ENCODE peak calls at places on chromosomes 13 and 19, in six cellular contexts. L is tibial artery, S is adrenal gland, U is uterus, B is stomach, C is breast epithelium. M is an unnamed sample. For H3K4me1, the result is how much of the 10 kb centered on the place peaks cover.

GRCh38 chr13:51803422-51804294 is at the start of gene DHRS12:
- DNase-seq in S (peak), U (peak), C (peak), L (peak), B (peak), M (peak)

GRCh38 chr19:3479819-3480215 is 508 bp downstream of the SMIM24 start:
- DNase-seq in B (peak), S (no peak), L (no peak), C (no peak), U (no peak), M (no peak)

GRCh38 chr19:15628236-15629002 is 12.3 kb upstream of the CYP4F3 start:
- DNase-seq in S (no peak), L (no peak), C (no peak), B (no peak), U (no peak), M (no peak)

GRCh38 chr19:17296278-17296677 is 6.9 kb downstream of the ABHD8 start:
- DNase-seq in B (no peak), S (no peak), C (no peak), L (no peak), U (no peak), M (no peak)

GRCh38 chr19:3668331-3669133 is 31.7 kb downstream of the PIP5K1C start:
- DNase-seq in L (no peak), C (peak), U (peak), S (no peak), B (no peak), M (no peak)

GRCh38 chr13:110541526-110541920 is 20.0 kb downstream of the RAB20 start:
- DNase-seq in B (peak), U (no peak), S (no peak), C (no peak), L (no peak), M (no peak)

GRCh38 chr19:29507081-29507860 is 18.5 kb upstream of the VSTM2B start:
- DNase-seq in B (no peak), U (no peak), S (no peak), L (no peak), C (no peak), M (no peak)

GRCh38 chr13:97231832-97232201 is 9.7 kb downstream of the MBNL2 start:
- DNase-seq in U (no peak), C (no peak), S (no peak), B (no peak), L (no peak), M (no peak)

GRCh38 chr13:47080616-47081015 is 183.8 kb upstream of the HTR2A start:
- DNase-seq in C (no peak), U (no peak), L (no peak), B (no peak), S (no peak), M (no peak)

GRCh38 chr19:5314907-5315298 is 25.7 kb downstream of the PTPRS start:
- DNase-seq in B (no peak), U (no peak), C (no peak), L (no peak), S (no peak), M (no peak)

GRCh38 chr19:46950526-46951235 is 69.0 kb upstream of the NPAS1 start:
- DNase-seq in S (no peak), C (no peak), L (no peak), B (no peak), U (no peak), M (no peak)

GRCh38 chr13:94544922-94545321 is 51.0 kb downstream of the TGDS start:
- DNase-seq in U (no peak), B (no peak), S (no peak), C (no peak), L (no peak), M (no peak)

GRCh38 chr19:27974082-27974513 is 1238.9 kb downstream of the UQCRFS1 start:
- DNase-seq in L (no peak), S (peak), B (peak), U (no peak), C (no peak), M (no peak)

GRCh38 chr19:20182232-20182785 is 15.3 kb downstream of the ZNF486 start:
- DNase-seq in S (no peak), C (no peak), U (no peak), B (no peak), L (no peak), M (no peak)

GRCh38 chr19:20359933-20360720 is 193.1 kb downstream of the ZNF486 start:
- DNase-seq in U (no peak), C (no peak), L (no peak), B (no peak), S (no peak), M (no peak)

GRCh38 chr19:13959962-13960862 is 7.9 kb downstream of the DCAF15 start:
- DNase-seq in S (no peak), B (no peak), C (no peak), U (no peak), L (no peak), M (no peak)

GRCh38 chr13:51906581-51906980 is 44.8 kb downstream of the CCDC70 start:
- DNase-seq in L (no peak), B (peak), C (no peak), S (peak), U (no peak), M (no peak)

GRCh38 chr19:9054768-9055167 is 32.1 kb upstream of the OR1M1 start:
- DNase-seq in S (no peak), C (peak), L (no peak), U (no peak), B (no peak), M (no peak)

GRCh38 chr19:17966497-17967257 is at the start of gene KCNN1:
- DNase-seq in U (no peak), C (no peak), L (no peak), S (no peak), B (no peak), M (no peak)

GRCh38 chr19:29302002-29302928 is 89.3 kb upstream of the UQCRFS1 start:
- DNase-seq in U (no peak), S (no peak), C (no peak), B (no peak), L (no peak), M (no peak)

GRCh38 chr13:30308548-30308947 is 1.2 kb upstream of the KATNAL1 start:
- DNase-seq in C (no peak), S (no peak), U (no peak), B (no peak), L (no peak), M (no peak)

GRCh38 chr19:51156710-51157109 is 14.6 kb downstream of the SIGLEC7 start:
- DNase-seq in C (no peak), L (no peak), B (no peak), U (no peak), S (no peak), M (no peak)

GRCh38 chr13:21478881-21479808 is 20.0 kb upstream of the ZDHHC20 start:
- DNase-seq in L (no peak), C (no peak), B (no peak), S (peak), U (peak), M (no peak)

GRCh38 chr13:53015044-53015443 is 13.6 kb upstream of the OLFM4 start:
- DNase-seq in L (no peak), U (no peak), C (no peak), B (peak), S (no peak), M (no peak)
- H3K4me1 ChIP-seq in L (under half), U (under half), C (under half), B (under half), S (under half), M (under half)

GRCh38 chr13:27172495-27172842 is 858 bp upstream of the USP12 start:
- DNase-seq in B (no peak), S (no peak), L (no peak), C (no peak), U (no peak), M (no peak)
- TF ChIP-seq CTCF in B (no peak), S (no peak), L (no peak), C (no peak), U (no peak), M (no peak)

GRCh38 chr19:1854542-1855039 is 6.3 kb upstream of the REXO1 start:
- DNase-seq in B (no peak), L (no peak), C (no peak), S (peak), U (no peak), M (peak)

GRCh38 chr19:1855040-1855827 is 7.0 kb upstream of the REXO1 start:
- DNase-seq in U (peak), L (peak), B (peak), S (peak), C (peak), M (peak)

GRCh38 chr19:1856345-1856697 is 7.1 kb downstream of the KLF16 start:
- DNase-seq in S (no peak), L (no peak), C (no peak), B (no peak), U (no peak), M (no peak)

GRCh38 chr19:1856698-1857603 is 6.4 kb downstream of the KLF16 start:
- DNase-seq in L (peak), C (peak), U (peak), S (peak), B (peak), M (peak)

GRCh38 chr19:1855828-1856255 is 7.5 kb downstream of the KLF16 start:
- DNase-seq in L (no peak), B (no peak), S (no peak), C (no peak), U (no peak), M (no peak)
- H3K4me1 ChIP-seq in L (under half), B (half or more), S (half or more), C (under half), U (under half), M (under half)

DNA sequence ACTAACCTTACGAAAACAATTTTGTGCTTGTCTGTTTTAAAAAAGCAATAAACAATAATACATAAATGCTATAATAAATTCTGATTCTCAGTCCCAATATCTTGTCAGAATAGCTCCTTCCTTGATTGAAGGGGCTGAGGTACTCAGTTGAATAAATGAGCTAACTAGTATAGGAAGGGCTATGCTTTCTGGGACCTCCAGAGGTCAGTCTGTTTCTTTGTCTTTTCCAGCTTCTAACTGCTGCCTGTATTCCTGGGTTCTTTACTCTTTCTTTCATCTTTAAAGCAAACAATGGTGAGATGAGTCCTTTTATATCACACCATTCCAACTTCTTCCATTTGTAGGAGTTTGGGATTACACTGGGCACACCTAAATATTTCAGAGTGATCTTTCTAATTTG is 1297.0 kb upstream of the ATXN8OS start:
- DNase-seq in L (no peak), U (no peak), B (no peak), S (no peak), C (no peak), M (no peak)
- TF ChIP-seq CTCF in L (no peak), U (no peak), B (no peak), S (no peak), C (no peak), M (no peak)

GRCh38 chr19:38673030-38673429 is 25.6 kb downstream of the ACTN4 start:
- DNase-seq in C (no peak), U (no peak), B (no peak), L (no peak), S (no peak), M (no peak)
- H3K4me1 ChIP-seq in C (under half), U (under half), B (half or more), L (under half), S (half or more), M (half or more)

GRCh38 chr13:25493930-25494707 is 122.3 kb downstream of the ATP8A2 start:
- DNase-seq in B (no peak), S (no peak), C (no peak), L (no peak), U (no peak), M (no peak)

GRCh38 chr13:25490236-25490635 is 118.5 kb downstream of the ATP8A2 start:
- DNase-seq in C (no peak), S (no peak), L (no peak), B (no peak), U (no peak), M (no peak)

GRCh38 chr13:25489238-25489637 is 117.5 kb downstream of the ATP8A2 start:
- DNase-seq in B (no peak), C (no peak), L (no peak), S (no peak), U (no peak), M (no peak)

DNA sequence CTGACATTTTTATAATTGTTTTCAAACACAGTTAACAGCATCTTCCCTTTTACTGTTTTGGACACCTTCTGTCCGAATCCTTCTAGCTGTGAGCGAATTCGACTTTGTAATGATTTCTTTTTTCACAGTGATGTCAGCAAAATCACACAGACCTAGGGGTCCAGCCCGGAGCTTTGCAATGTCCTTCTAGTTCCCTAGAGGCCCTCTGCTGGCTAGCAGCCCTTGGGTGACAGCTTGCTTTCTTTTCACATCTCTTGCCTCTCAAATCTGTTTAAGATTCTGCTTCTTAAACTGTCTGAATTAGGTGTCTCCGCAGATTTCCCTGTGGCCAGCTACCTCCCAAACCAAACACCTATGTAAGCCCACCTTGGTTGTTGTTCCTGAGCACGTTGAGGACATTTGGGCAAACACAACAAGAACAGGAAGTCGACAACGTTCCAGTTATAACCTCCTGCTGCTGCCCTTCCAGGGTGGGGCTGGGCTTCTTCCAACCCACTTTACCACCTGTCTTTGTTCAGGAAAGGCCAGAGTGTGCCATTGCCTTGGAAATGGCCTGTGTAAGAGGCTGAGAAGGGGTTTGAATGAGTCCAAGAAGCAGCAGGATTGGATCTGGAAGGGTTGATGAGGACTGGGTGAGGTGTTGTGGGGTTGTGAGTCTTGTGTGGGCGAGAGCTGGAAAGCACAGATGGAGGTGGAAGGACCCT is 123.1 kb downstream of the ATP8A2 start:
- DNase-seq in L (no peak), U (no peak), B (no peak), S (no peak), C (no peak), M (no peak)
- TF ChIP-seq CTCF in L (no peak), U (no peak), B (no peak), S (no peak), C (no peak), M (no peak)

GRCh38 chr13:111919826-111920225 is 147.1 kb upstream of the SOX1 start:
- DNase-seq in B (no peak), S (no peak), C (no peak), L (no peak), U (no peak), M (no peak)
- H3K4me1 ChIP-seq in B (under half), S (under half), C (under half), L (under half), U (under half), M (under half)

GRCh38 chr19:23436944-23437343 is 41.7 kb upstream of the ZNF91 start:
- DNase-seq in L (no peak), C (no peak), B (no peak), U (no peak), S (no peak), M (no peak)
- TF ChIP-seq CTCF in L (no peak), C (no peak), B (no peak), U (no peak), S (no peak), M (no peak)

DNA sequence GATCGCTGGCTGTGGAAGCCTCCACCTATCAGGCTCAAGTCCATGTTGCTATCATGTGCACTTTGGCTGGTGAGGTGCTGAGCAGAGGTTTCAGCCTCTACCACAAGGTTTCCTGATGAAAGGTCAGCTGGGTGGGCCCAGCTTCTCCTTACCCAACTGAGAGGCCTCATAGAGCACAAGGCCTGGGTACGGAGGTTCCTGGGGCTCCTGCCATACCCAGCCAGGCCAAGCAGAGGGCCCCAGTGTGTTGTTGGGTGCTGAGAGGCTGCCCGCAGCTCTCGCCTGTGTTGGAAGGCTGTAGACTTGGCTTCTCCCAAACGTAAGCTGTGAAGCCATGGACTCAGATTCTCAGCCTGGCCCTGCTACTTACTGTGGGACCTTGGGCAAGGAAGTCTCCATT is 28.2 kb downstream of the ACTN4 start:
- DNase-seq in S (no peak), U (no peak), L (no peak), C (no peak), B (no peak), M (no peak)
- H3K4me1 ChIP-seq in S (half or more), U (under half), L (under half), C (under half), B (half or more), M (half or more)